ENCODE peak calls at places on chromosomes 1 and 21, in six cellular contexts. R is IMR-90, F is mesenchymal stem cell, Y is neuronal stem cell, M is H9, Z is mesendoderm. C is an unnamed sample.
A peak's percentile ranks its signal among the peaks of the same experiment; 100 is the strongest.

GRCh38 chr1:168469690-168470089 is 74.1 kb downstream of the XCL2 start:
- DNase-seq in R (peak; percentile 40), F (peak; percentile 77), Y (no peak), M (no peak), Z (peak; percentile 41), C (no peak)

GRCh38 chr1:209235170-209235569 is 348.3 kb upstream of the CAMK1G start:
- DNase-seq in R (no peak), F (no peak), Y (no peak), M (no peak), Z (no peak), C (no peak)

GRCh38 chr1:109790735-109791494 is 27.2 kb upstream of the EPS8L3 start:
- DNase-seq in R (peak; percentile 41), F (peak; percentile 89), Y (no peak), M (peak; percentile 74), Z (peak; percentile 91), C (peak; percentile 24)

GRCh38 chr1:228735871-228736586 is 750 bp downstream of the RHOU start:
- DNase-seq in R (peak; percentile 15), F (peak; percentile 59), Y (no peak), M (peak; percentile 57), Z (peak; percentile 54), C (peak; percentile 63)

GRCh38 chr1:229894535-229894934 is 172.5 kb upstream of the GALNT2 start:
- DNase-seq in R (no peak), F (no peak), Y (no peak), M (no peak), Z (no peak), C (no peak)

GRCh38 chr1:27536004-27536757 is 46.2 kb upstream of the WASF2 start:
- DNase-seq in R (no peak), F (no peak), Y (no peak), M (no peak), Z (no peak), C (no peak)

GRCh38 chr21:16196521-16197208 is 466.9 kb downstream of the USP25 start:
- DNase-seq in R (no peak), F (peak; percentile 17), Y (no peak), M (no peak), Z (no peak), C (no peak)

GRCh38 chr1:94314222-94314858 is 77.0 kb upstream of the ARHGAP29 start:
- DNase-seq in R (no peak), F (no peak), Y (no peak), M (no peak), Z (no peak), C (no peak)

GRCh38 chr1:180482425-180483275 is 19.7 kb downstream of the ACBD6 start:
- DNase-seq in R (peak; percentile 67), F (peak; percentile 69), Y (peak; percentile 44), M (no peak), Z (peak; percentile 57), C (no peak)

GRCh38 chr21:43778469-43779335 is 2.6 kb upstream of the CSTB start:
- DNase-seq in R (peak; percentile 29), F (peak; percentile 40), Y (no peak), M (no peak), Z (peak; percentile 31), C (no peak)

GRCh38 chr1:3670823-3671251 is 18.5 kb downstream of the TP73 start:
- DNase-seq in R (no peak), F (no peak), Y (no peak), M (no peak), Z (no peak), C (no peak)

GRCh38 chr1:151011154-151011850 is 3.1 kb downstream of the PRUNE1 start:
- DNase-seq in R (no peak), F (no peak), Y (no peak), M (no peak), Z (no peak), C (no peak)

GRCh38 chr1:70386121-70386520 is 24.9 kb upstream of the CTH start:
- DNase-seq in R (no peak), F (no peak), Y (no peak), M (no peak), Z (no peak), C (no peak)

GRCh38 chr1:201023517-201023902 is at the start of gene KIF21B:
- DNase-seq in R (no peak), F (peak; percentile 71), Y (peak; percentile 87), M (peak; percentile 89), Z (peak; percentile 91), C (peak; percentile 53)

GRCh38 chr1:206921772-206922265 is at the start of gene FCMR:
- DNase-seq in R (no peak), F (no peak), Y (no peak), M (no peak), Z (no peak), C (no peak)

GRCh38 chr21:46097826-46098286 is at the start of gene COL6A2:
- DNase-seq in R (peak; percentile 71), F (peak; percentile 73), Y (peak; percentile 54), M (peak; percentile 78), Z (peak; percentile 75), C (peak; percentile 10)

GRCh38 chr1:48654606-48655210 is 122.0 kb downstream of the BEND5 start:
- DNase-seq in R (no peak), F (no peak), Y (peak; percentile 33), M (no peak), Z (no peak), C (peak; percentile 7)

GRCh38 chr1:155321577-155322497 is 1.1 kb downstream of the RUSC1 start:
- DNase-seq in R (no peak), F (peak; percentile 41), Y (no peak), M (peak; percentile 48), Z (no peak), C (no peak)

GRCh38 chr1:155319536-155319935 is 1.2 kb upstream of the RUSC1 start:
- DNase-seq in R (no peak), F (no peak), Y (no peak), M (no peak), Z (no peak), C (no peak)

GRCh38 chr1:155320252-155320651 is 442 bp upstream of the RUSC1 start:
- DNase-seq in R (no peak), F (no peak), Y (no peak), M (no peak), Z (no peak), C (no peak)

GRCh38 chr1:155322571-155322952 is 1.9 kb downstream of the RUSC1 start:
- DNase-seq in R (peak; percentile 39), F (peak; percentile 73), Y (no peak), M (no peak), Z (no peak), C (peak; percentile 17)

DNA sequence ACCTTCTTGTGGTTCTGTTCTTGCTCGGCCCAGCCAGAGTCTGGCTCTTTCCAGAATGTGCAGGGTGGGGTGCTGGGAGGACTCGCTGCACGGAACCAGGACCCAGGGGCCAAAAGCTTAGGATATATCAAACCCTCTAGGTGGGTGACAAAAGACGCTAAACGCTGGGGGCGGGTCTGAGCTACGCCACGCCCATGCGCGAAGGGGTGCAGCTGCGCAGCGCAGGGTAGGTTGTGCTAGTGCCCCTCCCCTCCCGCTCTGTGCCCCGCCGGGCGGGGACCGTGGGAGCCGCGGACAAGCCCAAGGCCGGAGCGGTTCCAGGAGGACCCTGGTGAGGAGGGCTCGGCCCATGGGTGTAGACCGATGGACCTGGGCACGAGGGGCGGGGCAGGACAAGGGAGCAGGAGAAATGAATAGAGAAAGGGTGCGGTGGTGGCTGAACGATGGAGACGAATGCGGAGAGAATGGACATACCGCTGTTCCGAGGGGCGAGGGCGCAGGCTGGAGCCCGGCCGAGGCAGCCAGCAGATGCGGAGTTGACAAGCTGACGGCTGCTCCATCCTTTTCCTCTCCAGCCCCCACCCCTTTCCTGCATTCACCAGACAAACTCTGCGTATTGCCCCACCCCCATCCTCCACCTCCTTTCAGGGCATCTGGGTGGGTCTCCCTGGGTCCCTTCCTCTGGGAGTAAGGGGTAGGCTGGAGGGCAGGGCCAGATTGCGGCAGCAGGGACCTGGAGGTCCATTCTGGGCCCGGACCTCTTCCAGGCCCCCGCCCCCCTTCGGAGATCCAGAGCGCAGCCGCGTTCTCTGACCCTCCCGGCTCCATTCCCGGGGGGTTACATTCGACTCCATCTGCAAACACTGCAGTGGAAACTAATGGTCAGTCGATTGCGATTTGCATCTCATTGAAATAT is at the start of gene RUSC1:
- DNase-seq in R (peak; percentile 49), F (peak; percentile 51), Y (no peak), M (peak; percentile 91), Z (peak; percentile 79), C (peak; percentile 31)
- H4K8ac ChIP-seq in R (peak within 1 kb of the TSS; percentile 33), F (peak within 1 kb of the TSS; percentile 16), Y (no peak within 1 kb of the TSS), M (no peak within 1 kb of the TSS), Z (no peak within 1 kb of the TSS), C (no peak within 1 kb of the TSS)

GRCh38 chr1:84570436-84571149 is 3.6 kb downstream of the CTBS start:
- DNase-seq in R (peak; percentile 57), F (peak; percentile 6), Y (no peak), M (no peak), Z (no peak), C (no peak)
- H3K27ac ChIP-seq in R (no peak overlapping the region), F (no peak overlapping the region), Y (no peak overlapping the region), M (no peak overlapping the region), Z (no peak overlapping the region), C (no peak overlapping the region)

GRCh38 chr1:226797151-226797550 is 58.1 kb upstream of the ITPKB start:
- DNase-seq in R (no peak), F (no peak), Y (no peak), M (no peak), Z (no peak), C (no peak)
- H4K8ac ChIP-seq in R (no peak overlapping the region), F (no peak overlapping the region), Y (no peak overlapping the region), M (no peak overlapping the region), Z (no peak overlapping the region), C (no peak overlapping the region)

GRCh38 chr1:38527373-38527966 is 332.1 kb downstream of the RRAGC start:
- DNase-seq in R (no peak), F (no peak), Y (no peak), M (peak; percentile 44), Z (peak; percentile 62), C (peak; percentile 50)

GRCh38 chr1:38526046-38526445 is 333.5 kb downstream of the RRAGC start:
- DNase-seq in R (no peak), F (no peak), Y (no peak), M (no peak), Z (no peak), C (no peak)

GRCh38 chr1:38525343-38525948 is 334.1 kb downstream of the RRAGC start:
- DNase-seq in R (no peak), F (no peak), Y (no peak), M (no peak), Z (no peak), C (no peak)

GRCh38 chr1:38524025-38524641 is 335.4 kb downstream of the RRAGC start:
- DNase-seq in R (no peak), F (no peak), Y (no peak), M (no peak), Z (no peak), C (no peak)

DNA sequence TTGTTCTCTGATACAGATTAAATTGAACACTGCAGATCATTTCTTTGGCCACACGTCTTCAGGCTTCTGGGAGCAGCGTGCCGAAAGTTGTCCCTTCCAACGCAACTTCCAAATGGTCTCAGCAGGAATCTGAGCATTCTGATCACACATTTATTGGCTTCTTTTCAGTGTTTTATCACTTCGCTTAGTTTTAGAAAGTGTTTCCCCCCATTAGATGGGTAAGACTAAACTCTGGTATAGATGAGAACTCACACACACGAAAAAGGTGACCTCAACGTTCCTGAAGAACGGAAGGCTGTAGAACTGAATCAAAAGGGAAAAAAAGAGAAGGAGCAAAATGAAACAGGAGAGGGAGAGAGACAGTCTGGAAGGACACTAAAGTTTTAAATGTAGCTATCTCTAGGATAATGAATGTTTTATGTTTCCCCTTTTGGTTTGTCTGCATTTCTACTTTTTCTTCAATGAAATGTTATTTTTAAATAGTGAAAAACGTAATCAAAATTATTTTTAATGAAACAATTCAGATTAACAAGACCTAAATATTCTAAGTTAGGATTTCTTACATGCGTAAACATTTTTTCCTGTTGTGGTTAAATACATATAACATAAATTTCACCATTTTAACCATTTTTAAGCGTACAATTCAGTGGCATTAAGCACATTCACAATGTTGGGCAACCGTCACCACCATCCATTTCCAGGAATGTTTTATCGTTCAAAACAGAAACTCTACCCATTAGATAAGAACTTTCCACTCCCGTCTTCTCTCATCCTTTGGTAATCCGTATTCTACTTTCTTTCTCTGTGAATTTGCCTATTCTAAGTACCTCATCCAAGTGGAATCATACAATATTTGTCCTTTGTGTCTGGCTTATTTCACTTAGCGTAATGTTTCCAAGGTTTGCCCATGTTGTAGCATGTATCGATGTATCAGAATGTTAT is 336.3 kb downstream of the RRAGC start:
- DNase-seq in R (no peak), F (no peak), Y (no peak), M (no peak), Z (no peak), C (no peak)
- H3K27ac ChIP-seq in R (no peak overlapping the region), F (no peak overlapping the region), Y (no peak overlapping the region), M (no peak overlapping the region), Z (no peak overlapping the region), C (no peak overlapping the region)

C was measured in trophoblast cell.